ENCODE peak calls at places on chromosomes 13 and 19, in five cellular contexts. O is vagina, N is transverse colon, A is IMR-90, M is sigmoid colon. H is an unnamed sample. For H3K36me3, the result is how much of the 10 kb centered on the place peaks cover.

GRCh38 chr13:65555973-65556372 is 1674.2 kb downstream of the PCDH9 start:
- DNase-seq in O (no peak), N (no peak), A (no peak), M (no peak), H (no peak)

GRCh38 chr13:54484166-54484565 is 1455.6 kb downstream of the OLFM4 start:
- DNase-seq in O (no peak), N (no peak), A (no peak), M (no peak), H (no peak)

GRCh38 chr13:73450583-73450982 is 391.8 kb downstream of the KLF5 start:
- DNase-seq in O (no peak), N (no peak), A (peak), M (no peak), H (no peak)

GRCh38 chr19:42114412-42114811 is 17.8 kb downstream of the POU2F2 start:
- DNase-seq in O (no peak), N (peak), A (no peak), M (no peak), H (no peak)

GRCh38 chr13:110338441-110339101 is 31.5 kb downstream of the COL4A2 start:
- DNase-seq in O (no peak), N (peak), A (peak), M (peak), H (peak)

GRCh38 chr13:98965325-98965724 is 12.5 kb downstream of the DOCK9 start:
- DNase-seq in O (no peak), N (no peak), A (no peak), M (no peak), H (no peak)

GRCh38 chr13:79907527-79907926 is 426.6 kb downstream of the NDFIP2 start:
- DNase-seq in O (no peak), N (no peak), A (no peak), M (no peak), H (no peak)

GRCh38 chr13:34458756-34459462 is 483.2 kb upstream of the NBEA start:
- DNase-seq in O (no peak), N (no peak), A (no peak), M (peak), H (peak)

GRCh38 chr13:51125495-51126226 is 14.6 kb upstream of the C13orf42 start:
- DNase-seq in O (no peak), N (peak), A (peak), M (peak), H (peak)

DNA sequence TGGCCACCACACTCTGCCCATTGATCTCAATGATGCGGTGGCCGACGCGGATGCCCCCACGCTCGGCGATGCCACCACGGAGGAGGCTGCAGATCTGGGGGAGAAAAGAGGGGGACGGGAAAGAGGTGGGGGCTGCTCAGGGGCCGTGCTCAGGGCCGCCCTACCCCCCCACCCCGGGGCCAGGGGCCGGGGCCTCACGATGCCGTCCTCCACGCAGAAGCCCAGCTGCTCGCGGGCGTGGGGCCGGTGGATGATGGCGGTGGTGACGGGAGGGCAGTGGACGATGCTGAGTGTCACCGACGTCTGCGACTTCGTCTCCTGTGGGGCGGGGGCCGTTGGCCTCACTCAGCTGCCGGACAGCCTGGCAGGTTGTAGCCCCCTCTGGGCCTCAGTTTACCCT is 10.3 kb downstream of the APBA3 start:
- DNase-seq in O (no peak), N (no peak), A (no peak), M (no peak), H (no peak)
- H3K36me3 ChIP-seq in O (under half), N (under half), A (under half), M (under half), H (under half)

DNA sequence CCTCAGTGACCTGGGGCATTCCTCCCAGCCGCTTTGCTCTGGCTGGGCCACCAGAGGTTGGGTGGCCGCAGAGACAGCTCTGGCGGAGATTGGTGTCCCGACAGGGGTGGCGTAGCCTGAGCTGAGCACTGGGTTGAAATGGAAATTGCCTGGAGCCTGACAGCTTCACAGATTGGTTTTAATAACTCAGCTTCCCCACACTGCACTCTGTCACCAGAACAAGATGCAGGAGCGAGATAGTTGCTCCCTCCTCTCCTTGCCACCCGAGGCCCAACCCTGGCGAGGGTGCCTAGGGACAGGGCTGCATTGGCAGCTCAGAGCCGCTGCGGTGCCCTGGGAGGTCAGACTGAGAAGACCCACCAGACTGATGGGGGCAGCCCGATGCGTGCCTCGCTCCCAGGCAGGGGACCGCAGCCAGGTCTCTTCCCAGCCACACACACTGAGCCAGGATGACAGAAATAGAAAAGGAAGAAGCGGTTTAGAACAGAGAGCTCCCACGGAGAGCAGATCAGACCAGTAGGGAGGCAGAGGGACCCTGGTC is 84.1 kb downstream of the KDM4B start:
- DNase-seq in O (no peak), N (no peak), A (no peak), M (no peak), H (no peak)
- H3K27ac ChIP-seq in O (no peak), N (no peak), A (no peak), M (no peak), H (no peak)

GRCh38 chr19:40747536-40747935 is 2.7 kb downstream of the ACTMAP start:
- DNase-seq in O (no peak), N (no peak), A (no peak), M (no peak), H (no peak)

GRCh38 chr19:40754611-40755247 is 3.7 kb downstream of the SNRPA start:
- DNase-seq in O (no peak), N (peak), A (peak), M (no peak), H (no peak)

GRCh38 chr19:40750035-40750284 is 317 bp downstream of the ACTMAP start:
- DNase-seq in O (no peak), N (no peak), A (no peak), M (no peak), H (no peak)

GRCh38 chr19:40751065-40751923 is at the start of gene SNRPA:
- DNase-seq in O (peak), N (peak), A (peak), M (peak), H (peak)

DNA sequence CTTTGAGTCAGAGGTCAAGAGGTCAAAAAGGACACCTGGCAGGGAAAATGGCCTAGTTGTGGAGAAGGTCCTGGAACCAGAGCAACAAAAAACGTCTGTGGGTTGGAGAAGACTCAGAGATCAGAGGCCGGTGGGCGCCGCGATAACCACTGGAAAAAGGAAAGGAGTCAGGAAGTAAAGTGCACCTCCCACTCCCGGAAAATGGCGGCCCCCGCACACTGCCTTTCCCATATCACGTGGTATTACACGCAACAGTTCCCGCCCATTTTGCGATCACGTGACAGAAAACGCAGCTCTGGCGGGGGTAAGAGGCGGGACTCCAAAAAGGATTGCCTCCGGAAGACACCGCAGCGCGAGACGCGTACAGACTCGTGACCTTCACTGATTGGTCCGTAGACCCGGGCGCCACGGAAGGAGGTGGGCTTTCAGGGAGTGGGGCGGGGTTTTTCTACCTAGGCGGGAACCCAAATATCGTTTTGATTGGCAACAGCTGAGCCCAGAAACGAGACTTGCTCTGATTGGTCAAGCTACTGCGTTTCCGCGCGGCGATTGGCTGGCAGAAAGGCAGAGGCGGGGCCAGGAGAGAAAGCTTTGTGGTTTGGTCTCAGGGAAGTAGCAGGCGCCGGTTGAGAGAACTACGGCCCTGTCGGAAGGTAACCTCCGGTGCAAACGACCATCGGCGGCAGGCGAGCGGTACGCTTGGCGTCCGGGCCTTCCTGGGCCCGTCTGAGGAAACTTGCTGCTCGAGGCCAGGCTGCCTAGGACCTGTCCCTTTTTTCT is at the start of gene ACTMAP:
- DNase-seq in O (peak), N (peak), A (peak), M (peak), H (peak)
- TF ChIP-seq POLR2A in O (peak), N (peak), A (peak), M (peak), H (peak)

DNA sequence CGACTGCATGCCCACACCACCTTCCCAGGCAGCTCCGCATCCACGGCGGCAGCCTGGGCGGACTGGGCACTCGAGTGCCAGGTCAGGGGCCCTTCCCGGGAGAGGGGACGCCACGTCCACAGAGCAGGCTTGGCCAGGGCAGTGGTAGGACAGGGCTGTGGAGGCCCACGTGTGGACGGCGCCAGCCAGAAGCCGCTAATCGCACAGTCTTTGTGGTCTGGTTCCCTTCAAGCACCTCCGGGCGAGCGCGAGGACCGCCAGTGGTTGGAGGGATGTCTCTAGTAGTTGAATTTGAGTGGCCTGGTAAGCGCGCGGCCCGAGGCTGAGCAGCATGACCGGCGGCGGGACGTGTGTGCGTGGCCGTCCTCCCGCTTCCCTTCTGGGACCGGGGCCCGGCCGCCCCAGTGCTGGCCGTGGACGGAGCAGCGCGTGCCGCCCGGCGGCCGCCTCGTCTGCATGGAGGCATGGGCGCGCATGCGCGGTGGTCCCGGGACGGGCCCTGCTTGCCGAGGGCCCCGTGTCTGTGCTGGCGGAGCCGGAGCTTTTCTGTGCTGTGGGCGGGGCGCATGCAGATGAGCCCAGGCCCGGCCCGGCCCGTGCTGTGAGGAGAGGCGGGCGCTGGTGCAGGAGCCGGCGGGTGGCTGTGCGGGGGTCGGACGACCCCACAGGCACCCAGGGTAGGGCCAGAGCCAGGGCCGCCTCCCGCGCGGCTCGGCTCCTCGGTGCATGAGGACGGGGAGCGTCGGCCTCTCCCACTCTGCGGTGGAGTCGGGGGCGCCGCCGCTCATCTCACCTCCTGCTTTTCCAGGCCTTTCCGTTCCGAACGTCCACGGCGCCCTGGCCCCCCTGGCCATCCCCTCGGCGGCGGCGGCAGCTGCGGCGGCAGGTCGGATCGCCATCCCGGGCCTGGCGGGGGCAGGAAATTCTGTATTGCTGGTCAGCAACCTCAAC is 8.6 kb downstream of the PTBP1 start:
- DNase-seq in O (no peak), N (no peak), A (no peak), M (no peak), H (no peak)
- H3K36me3 ChIP-seq in O (half or more), N (half or more), A (half or more), M (half or more), H (under half)

DNA sequence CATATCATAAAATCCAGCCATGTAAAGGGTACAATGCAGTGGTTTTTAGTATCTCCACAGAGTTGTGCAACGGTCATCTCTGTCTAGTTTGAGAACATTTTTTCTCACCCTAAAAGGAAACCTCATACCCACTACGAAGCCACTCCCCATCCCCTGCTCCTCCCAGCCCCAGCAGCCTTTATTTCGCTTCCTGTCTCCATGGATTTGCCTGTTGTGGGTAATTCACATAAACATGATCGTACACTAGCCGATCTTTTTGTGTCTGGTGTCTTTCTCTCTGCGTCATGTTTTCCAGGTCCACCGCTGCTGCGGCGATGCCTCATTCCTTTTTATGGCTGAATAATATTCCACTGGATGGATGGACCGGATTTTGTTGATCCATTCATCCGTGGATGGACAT is 28.6 kb downstream of the BICRA start:
- DNase-seq in O (no peak), N (no peak), A (no peak), M (no peak), H (no peak)
- H3K27ac ChIP-seq in O (peak), N (peak), A (no peak), M (peak), H (peak)